ENCODE peak calls at places on chromosomes 13 and 19, in five cellular contexts. J is fibroblast of lung, P is uterus, E is A549, R is K562. U is an unnamed sample.

GRCh38 chr13:114043421-114044053 is 69.7 kb upstream of the C13orf46 start:
- DNase-seq in P (peak), E (peak), J (peak), R (no peak), U (no peak)

GRCh38 chr13:28273919-28274318 is 135.6 kb downstream of the PAN3 start:
- DNase-seq in P (no peak), J (no peak), R (no peak), E (no peak), U (no peak)

GRCh38 chr19:14432817-14433453 is at the start of gene PKN1:
- DNase-seq in E (peak), J (no peak), P (peak), R (peak), U (no peak)

GRCh38 chr19:42199440-42200115 is 17.9 kb downstream of the DEDD2 start:
- DNase-seq in P (no peak), J (no peak), R (peak), E (no peak), U (no peak)

GRCh38 chr13:81610613-81611012 is 1269.7 kb upstream of the SPRY2 start:
- DNase-seq in P (no peak), R (no peak), E (no peak), J (no peak), U (no peak)

GRCh38 chr19:33705860-33706259 is 84.1 kb downstream of the CHST8 start:
- DNase-seq in J (no peak), P (no peak), E (no peak), R (no peak), U (no peak)

GRCh38 chr13:47121092-47121763 is 224.4 kb upstream of the HTR2A start:
- DNase-seq in J (no peak), R (peak), E (no peak), P (no peak), U (no peak)

GRCh38 chr13:81051873-81052272 is 710.9 kb upstream of the SPRY2 start:
- DNase-seq in R (no peak), P (no peak), J (no peak), E (no peak), U (no peak)

GRCh38 chr13:95833126-95833525 is 156.2 kb downstream of the DNAJC3 start:
- DNase-seq in P (no peak), J (no peak), E (no peak), R (no peak), U (no peak)

GRCh38 chr13:36981156-36981743 is 17.9 kb downstream of the ALG5 start:
- DNase-seq in J (peak), R (peak), P (no peak), E (no peak), U (peak)

GRCh38 chr19:55441319-55441691 is 1.8 kb downstream of the SHISA7 start:
- DNase-seq in P (no peak), J (no peak), E (no peak), R (no peak), U (no peak)

GRCh38 chr19:17128403-17128802 is 52.8 kb downstream of the MYO9B start:
- DNase-seq in E (no peak), P (no peak), R (no peak), J (no peak), U (no peak)

GRCh38 chr13:83248751-83249150 is 633.5 kb downstream of the SLITRK1 start:
- DNase-seq in P (no peak), E (no peak), R (no peak), J (no peak), U (no peak)

GRCh38 chr13:26971990-26972888 is 199.4 kb downstream of the USP12 start:
- DNase-seq in J (no peak), R (peak), P (no peak), E (no peak), U (no peak)

GRCh38 chr19:55452381-55453325 is 8.8 kb downstream of the ISOC2 start:
- DNase-seq in E (peak), P (peak), J (peak), R (peak), U (peak)

GRCh38 chr13:91017031-91017668 is 330.3 kb upstream of the MIR17HG start:
- DNase-seq in E (peak), J (peak), P (no peak), R (peak), U (peak)

GRCh38 chr19:2190848-2191455 is 27.2 kb downstream of the DOT1L start:
- DNase-seq in E (no peak), R (no peak), J (no peak), P (no peak), U (no peak)

GRCh38 chr13:73385848-73386247 is 327.0 kb downstream of the KLF5 start:
- DNase-seq in R (no peak), J (no peak), E (no peak), P (no peak), U (no peak)

GRCh38 chr13:29743229-29743786 is 107.1 kb downstream of the UBL3 start:
- DNase-seq in J (peak), E (no peak), R (no peak), P (peak), U (peak)

GRCh38 chr19:52227196-52227940 is 37.5 kb downstream of the PPP2R1A start:
- DNase-seq in P (no peak), E (no peak), R (no peak), J (no peak), U (no peak)

GRCh38 chr19:53037101-53038097 is 7.1 kb upstream of the ERVV-2 start:
- DNase-seq in P (no peak), R (peak), J (peak), E (no peak), U (no peak)

GRCh38 chr19:19506592-19506991 is 8.8 kb downstream of the TSSK6 start:
- DNase-seq in J (no peak), E (no peak), P (no peak), R (no peak), U (no peak)

GRCh38 chr13:28494537-28494860 is 429 bp downstream of the FLT1 start:
- DNase-seq in J (no peak), E (no peak), R (no peak), P (no peak), U (no peak)

GRCh38 chr13:84137292-84137691 is 255.0 kb upstream of the SLITRK1 start:
- DNase-seq in R (no peak), E (no peak), P (no peak), J (peak), U (peak)

DNA sequence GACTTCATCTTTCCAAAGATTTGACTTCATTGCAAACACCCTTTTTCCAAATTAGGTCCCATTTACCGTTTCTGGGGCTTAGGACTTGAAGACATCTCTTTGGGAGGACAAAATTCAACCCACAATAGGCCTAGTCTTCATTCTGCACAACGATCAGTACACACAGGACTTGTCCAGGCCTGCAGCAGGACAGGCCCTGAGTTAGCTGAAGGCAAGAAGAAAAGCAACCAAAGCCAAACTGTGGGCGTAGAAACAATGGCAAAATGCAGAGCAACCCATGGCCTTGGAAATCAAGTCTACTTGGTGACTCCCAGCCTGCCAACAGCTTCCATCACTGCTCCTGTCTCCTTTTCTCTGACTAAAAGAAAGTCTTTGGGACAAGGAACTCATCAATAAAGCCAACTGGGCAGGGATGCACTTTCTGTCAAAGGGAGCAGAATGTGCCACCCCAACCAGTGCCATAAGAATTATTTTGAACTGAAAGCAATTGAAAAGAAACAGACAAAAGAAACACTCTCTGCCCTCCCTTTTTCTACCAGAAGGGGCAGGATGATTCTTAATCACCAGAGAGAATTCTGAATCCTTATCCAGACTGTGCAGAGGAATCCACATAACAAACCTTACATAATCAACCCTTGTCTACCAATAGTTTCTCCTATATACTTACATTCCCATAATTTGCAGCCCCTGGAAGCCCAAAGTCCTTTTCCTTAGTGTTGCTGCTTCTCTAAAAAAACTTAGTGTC is 520.9 kb upstream of the NBEA start:
- DNase-seq in E (no peak), R (no peak), J (no peak), P (no peak), U (no peak)
- TF ChIP-seq CTCF in E (no peak), R (no peak), J (no peak), P (no peak), U (peak)

DNA sequence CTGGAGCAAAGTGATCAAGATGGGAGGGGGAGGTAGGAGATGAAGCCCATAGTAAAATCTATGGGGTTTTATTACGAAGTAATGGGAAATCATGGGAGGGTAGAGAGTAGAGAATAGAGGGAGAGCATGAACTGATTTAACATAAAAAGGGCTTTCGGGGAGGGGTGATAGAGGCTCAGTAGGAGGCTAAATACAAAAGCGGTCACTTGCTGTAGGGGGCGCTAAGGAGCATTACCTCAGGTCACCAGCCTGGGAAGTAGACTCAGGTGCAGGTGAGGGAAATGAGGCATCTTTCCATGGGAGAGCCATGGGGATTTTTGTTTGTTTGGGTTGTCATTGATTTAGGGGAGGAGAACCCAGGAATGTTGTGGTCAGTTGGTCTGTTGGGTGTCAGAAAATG is 14.1 kb downstream of the KRTDAP start:
- DNase-seq in J (no peak), P (no peak), R (peak), E (no peak), U (no peak)
- TF ChIP-seq CTCF in J (no peak), P (no peak), R (peak), E (peak), U (peak)

GRCh38 chr13:23899555-23899954 is 2.3 kb upstream of the C1QTNF9B start:
- DNase-seq in J (peak), E (no peak), P (peak), R (no peak), U (peak)
- TF ChIP-seq CTCF in J (peak), E (peak), P (no peak), R (peak), U (peak)

GRCh38 chr19:10478903-10479384 is 24.2 kb downstream of the KEAP1 start:
- DNase-seq in J (peak), P (peak), E (peak), R (peak), U (peak)
- TF ChIP-seq CTCF in J (peak), P (peak), E (peak), R (peak), U (peak)

GRCh38 chr19:31112158-31112557 is 237.1 kb downstream of the TSHZ3 start:
- DNase-seq in E (no peak), P (no peak), J (no peak), R (no peak), U (no peak)

GRCh38 chr19:31113250-31113685 is 236.0 kb downstream of the TSHZ3 start:
- DNase-seq in J (peak), R (no peak), E (no peak), P (no peak), U (peak)

GRCh38 chr19:31111741-31112140 is 237.5 kb downstream of the TSHZ3 start:
- DNase-seq in R (no peak), E (no peak), J (no peak), P (no peak), U (no peak)

GRCh38 chr19:31109626-31110025 is 239.6 kb downstream of the TSHZ3 start:
- DNase-seq in E (no peak), J (peak), R (no peak), P (no peak), U (no peak)

DNA sequence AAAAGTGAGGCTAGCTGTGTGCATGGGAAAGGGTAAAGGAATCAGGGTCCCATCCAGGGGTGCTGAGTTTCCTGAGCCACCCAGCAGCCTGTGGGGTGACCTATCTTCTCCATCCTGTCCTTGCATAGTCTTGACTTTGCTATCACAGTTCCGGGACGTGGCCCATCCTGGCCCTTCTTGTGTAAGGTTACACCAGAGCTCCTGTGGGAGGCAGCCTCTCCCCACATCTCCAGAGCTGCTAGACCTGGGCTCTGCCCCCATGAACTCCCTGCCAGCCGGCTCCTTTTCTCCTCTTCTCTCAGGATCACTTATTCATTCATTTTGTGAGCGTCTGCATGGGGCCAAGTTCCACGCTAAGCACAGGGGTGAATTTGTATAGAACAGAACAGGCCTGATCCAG is 238.9 kb downstream of the TSHZ3 start:
- DNase-seq in R (no peak), J (peak), E (no peak), P (peak), U (peak)
- TF ChIP-seq CTCF in R (no peak), J (peak), E (no peak), P (no peak), U (peak)

DNA sequence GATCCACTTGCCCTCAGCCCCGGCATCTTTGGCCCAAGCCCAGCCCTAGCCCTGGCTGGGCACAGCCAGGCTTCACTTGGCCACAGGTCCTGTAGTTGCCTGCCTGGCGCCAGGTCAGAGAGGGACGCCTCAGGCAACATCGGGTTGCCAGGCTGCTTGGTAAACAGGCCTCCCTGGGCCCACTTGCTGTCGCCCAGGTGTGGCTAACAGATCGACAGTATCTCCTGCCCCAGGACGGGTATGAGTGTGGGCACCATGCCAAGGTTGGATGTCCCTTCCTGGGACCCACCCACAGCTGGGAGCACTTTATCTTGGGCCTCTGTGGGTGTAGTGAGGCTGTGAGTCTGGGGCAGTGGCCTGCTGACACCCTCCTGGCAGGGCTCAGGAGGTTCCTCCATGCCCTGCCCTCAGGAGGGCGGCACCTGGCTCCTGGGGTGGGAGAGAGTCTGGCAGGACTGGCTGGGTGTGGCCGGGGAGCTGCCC is 27.9 kb downstream of the CARM1 start:
- DNase-seq in E (no peak), J (no peak), R (no peak), P (no peak), U (no peak)
- TF ChIP-seq CTCF in E (no peak), J (no peak), R (no peak), P (no peak), U (no peak)

GRCh38 chr19:30000862-30001261 is 58.8 kb downstream of the URI1 start:
- DNase-seq in J (no peak), P (no peak), R (no peak), E (no peak), U (no peak)

GRCh38 chr19:30001301-30001700 is 59.3 kb downstream of the URI1 start:
- DNase-seq in R (no peak), E (no peak), P (no peak), J (no peak), U (no peak)

GRCh38 chr19:30003862-30004261 is 61.8 kb downstream of the URI1 start:
- DNase-seq in P (no peak), E (no peak), J (no peak), R (no peak), U (no peak)

GRCh38 chr19:29999490-29999889 is 57.5 kb downstream of the URI1 start:
- DNase-seq in E (no peak), J (no peak), R (no peak), P (no peak), U (no peak)

GRCh38 chr19:30001794-30002193 is 59.8 kb downstream of the URI1 start:
- DNase-seq in R (no peak), J (peak), E (no peak), P (no peak), U (no peak)
- TF ChIP-seq CTCF in R (peak), J (no peak), E (no peak), P (no peak), U (peak)

GRCh38 chr19:4082172-4082571 is 15.5 kb upstream of the ZBTB7A start:
- DNase-seq in J (no peak), R (no peak), P (no peak), E (no peak), U (no peak)
- TF ChIP-seq CTCF in J (no peak), R (no peak), P (no peak), E (no peak), U (no peak)

GRCh38 chr13:111472559-111473460 is 152.4 kb downstream of the TEX29 start:
- DNase-seq in E (no peak), R (no peak), J (no peak), P (no peak), U (no peak)

GRCh38 chr13:111476197-111476596 is 155.8 kb downstream of the TEX29 start:
- DNase-seq in E (no peak), R (no peak), P (no peak), J (no peak), U (no peak)

GRCh38 chr13:111472083-111472482 is 151.6 kb downstream of the TEX29 start:
- DNase-seq in P (no peak), J (no peak), E (no peak), R (no peak), U (no peak)

GRCh38 chr13:111475488-111475887 is 155.0 kb downstream of the TEX29 start:
- DNase-seq in J (no peak), R (no peak), E (no peak), P (no peak), U (no peak)

DNA sequence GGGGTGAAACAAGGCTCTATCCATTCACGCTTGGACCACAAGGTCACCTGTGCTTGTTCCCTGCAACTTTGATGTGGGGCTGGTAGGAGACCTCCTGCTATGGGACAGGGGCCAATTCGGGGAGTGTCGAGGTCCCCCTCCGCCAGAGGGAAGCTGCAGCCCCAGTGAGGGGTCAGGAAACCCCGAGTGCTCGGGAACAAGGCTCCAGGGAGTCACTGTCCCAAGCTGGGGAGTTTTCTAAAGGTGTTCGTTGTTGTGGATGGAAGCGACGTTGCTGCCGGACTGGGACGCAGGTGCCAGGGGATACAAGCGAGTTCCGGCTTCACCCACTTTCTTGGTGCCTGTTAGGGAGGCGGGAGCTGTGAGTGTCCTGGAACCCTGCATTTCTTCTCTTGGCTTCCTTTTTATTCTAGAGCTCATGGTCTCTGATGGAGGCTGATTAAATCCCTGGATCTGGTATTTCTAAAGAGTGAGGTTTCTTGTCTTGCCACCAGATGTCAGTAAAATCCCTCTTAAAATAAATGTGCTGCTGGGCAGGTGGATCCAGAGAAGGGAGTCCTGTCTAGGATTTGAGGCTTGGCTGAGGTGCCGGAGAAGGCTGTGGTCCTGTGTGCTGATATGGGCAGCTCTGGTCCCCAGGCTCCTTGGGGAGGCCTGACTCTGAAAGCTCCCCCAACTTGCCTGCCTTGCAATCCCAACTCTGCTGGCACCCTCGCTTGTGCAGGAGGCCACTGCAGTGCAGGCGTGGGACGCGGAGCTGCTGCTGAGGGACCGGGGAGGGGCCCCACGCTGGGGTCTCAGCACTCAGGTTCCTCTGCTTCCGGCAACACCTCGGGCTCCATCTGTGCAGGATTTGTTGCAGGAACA is 153.9 kb downstream of the TEX29 start:
- DNase-seq in J (peak), P (no peak), E (peak), R (peak), U (peak)
- TF ChIP-seq CTCF in J (peak), P (peak), E (peak), R (peak), U (peak)

GRCh38 chr13:39012608-39013007 is 22.0 kb upstream of the STOML3 start:
- DNase-seq in E (no peak), J (no peak), R (no peak), P (no peak), U (no peak)

GRCh38 chr13:39013462-39013861 is 22.8 kb upstream of the STOML3 start:
- DNase-seq in J (no peak), P (no peak), R (no peak), E (no peak), U (no peak)

GRCh38 chr13:39016087-39016486 is 21.8 kb downstream of the PROSER1 start:
- DNase-seq in P (no peak), E (no peak), R (no peak), J (no peak), U (no peak)

GRCh38 chr13:39020853-39021462 is 16.9 kb downstream of the PROSER1 start:
- DNase-seq in R (no peak), P (no peak), J (no peak), E (no peak), U (no peak)

DNA sequence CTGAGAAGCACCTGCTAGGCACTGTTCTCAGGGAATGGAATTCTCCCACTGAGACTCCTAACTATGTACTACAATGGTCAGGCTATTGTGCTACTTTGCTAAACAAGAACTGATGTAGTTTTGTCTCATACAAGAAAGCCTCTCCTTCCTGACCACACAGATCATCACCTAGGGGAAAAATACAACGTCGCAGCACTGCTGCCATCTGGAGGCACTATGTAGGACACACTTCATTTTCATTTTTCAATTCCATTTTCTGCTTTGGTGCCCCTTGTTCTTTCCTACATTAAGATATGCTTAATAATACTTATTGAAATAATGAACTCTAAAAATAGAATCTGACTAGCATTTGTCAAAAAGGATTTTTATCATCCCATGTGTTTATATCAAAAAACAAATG is 21.1 kb downstream of the PROSER1 start:
- DNase-seq in E (peak), J (no peak), P (no peak), R (peak), U (peak)
- TF ChIP-seq CTCF in E (peak), J (peak), P (no peak), R (peak), U (peak)